ENCODE peak calls at places on chromosomes 1 and 21, in nine cellular contexts. One of them, this sample, is unnamed. For H3K9me3 and H3K27me3, the result is how much of the 10 kb centered on the place peaks cover.

GRCh38 chr1:147897030-147897756 is 5.4 kb upstream of the GJA8 start:
- DNase-seq in uterus: no peak
- DNase-seq in body of pancreas: no peak
- DNase-seq in tibial nerve: no peak
- DNase-seq in MM.1S: no peak
- DNase-seq in H1: no peak
- DNase-seq in ascending aorta: no peak
- DNase-seq in heart right ventricle: no peak
- DNase-seq in right cardiac atrium: peak
- DNase-seq in this sample: no peak

GRCh38 chr1:179809506-179810366 is 66.6 kb downstream of the FAM163A start:
- DNase-seq in uterus: peak
- DNase-seq in body of pancreas: peak
- DNase-seq in tibial nerve: peak
- DNase-seq in MM.1S: peak
- DNase-seq in H1: peak
- DNase-seq in ascending aorta: peak
- DNase-seq in heart right ventricle: peak
- DNase-seq in right cardiac atrium: peak
- DNase-seq in this sample: peak

GRCh38 chr1:32988665-32989064 is 24.1 kb upstream of the RNF19B start:
- DNase-seq in uterus: no peak
- DNase-seq in body of pancreas: no peak
- DNase-seq in tibial nerve: no peak
- DNase-seq in MM.1S: no peak
- DNase-seq in H1: no peak
- DNase-seq in ascending aorta: no peak
- DNase-seq in heart right ventricle: no peak
- DNase-seq in right cardiac atrium: peak
- DNase-seq in this sample: peak

GRCh38 chr1:43525995-43526394 is 4.7 kb upstream of the PTPRF start:
- DNase-seq in uterus: no peak
- DNase-seq in body of pancreas: no peak
- DNase-seq in tibial nerve: no peak
- DNase-seq in MM.1S: no peak
- DNase-seq in H1: no peak
- DNase-seq in ascending aorta: no peak
- DNase-seq in heart right ventricle: no peak
- DNase-seq in right cardiac atrium: no peak
- DNase-seq in this sample: peak

GRCh38 chr1:205913451-205914204 is 29.6 kb downstream of the SLC26A9 start:
- DNase-seq in uterus: no peak
- DNase-seq in body of pancreas: peak
- DNase-seq in tibial nerve: no peak
- DNase-seq in MM.1S: no peak
- DNase-seq in H1: no peak
- DNase-seq in ascending aorta: peak
- DNase-seq in heart right ventricle: peak
- DNase-seq in right cardiac atrium: peak
- DNase-seq in this sample: peak

GRCh38 chr1:203127672-203128611 is at the start of gene ADORA1:
- DNase-seq in uterus: peak
- DNase-seq in body of pancreas: peak
- DNase-seq in tibial nerve: peak
- DNase-seq in MM.1S: peak
- DNase-seq in H1: peak
- DNase-seq in ascending aorta: peak
- DNase-seq in heart right ventricle: peak
- DNase-seq in right cardiac atrium: peak
- DNase-seq in this sample: peak

GRCh38 chr1:247453256-247453655 is 4.6 kb downstream of the OR2B11 start:
- DNase-seq in uterus: no peak
- DNase-seq in body of pancreas: no peak
- DNase-seq in tibial nerve: no peak
- DNase-seq in MM.1S: no peak
- DNase-seq in H1: no peak
- DNase-seq in ascending aorta: no peak
- DNase-seq in heart right ventricle: no peak
- DNase-seq in right cardiac atrium: no peak
- DNase-seq in this sample: no peak

GRCh38 chr1:32741417-32742131 is 39.0 kb upstream of the SYNC start:
- DNase-seq in uterus: peak
- DNase-seq in body of pancreas: peak
- DNase-seq in tibial nerve: no peak
- DNase-seq in MM.1S: peak
- DNase-seq in H1: peak
- DNase-seq in ascending aorta: no peak
- DNase-seq in heart right ventricle: peak
- DNase-seq in right cardiac atrium: peak
- DNase-seq in this sample: peak

GRCh38 chr21:29349702-29350101 is 51.0 kb downstream of the BACH1 start:
- DNase-seq in uterus: no peak
- DNase-seq in body of pancreas: no peak
- DNase-seq in tibial nerve: no peak
- DNase-seq in MM.1S: no peak
- DNase-seq in H1: no peak
- DNase-seq in ascending aorta: no peak
- DNase-seq in heart right ventricle: no peak
- DNase-seq in right cardiac atrium: no peak
- DNase-seq in this sample: no peak

GRCh38 chr1:156143765-156144489 is 9.5 kb upstream of the SEMA4A start:
- DNase-seq in uterus: no peak
- DNase-seq in body of pancreas: no peak
- DNase-seq in tibial nerve: no peak
- DNase-seq in MM.1S: no peak
- DNase-seq in H1: no peak
- DNase-seq in ascending aorta: no peak
- DNase-seq in heart right ventricle: no peak
- DNase-seq in right cardiac atrium: peak
- DNase-seq in this sample: no peak

GRCh38 chr1:30872948-30873263 is 35.7 kb downstream of the SDC3 start:
- DNase-seq in uterus: no peak
- DNase-seq in body of pancreas: no peak
- DNase-seq in tibial nerve: no peak
- DNase-seq in MM.1S: no peak
- DNase-seq in H1: no peak
- DNase-seq in ascending aorta: no peak
- DNase-seq in heart right ventricle: no peak
- DNase-seq in right cardiac atrium: no peak
- DNase-seq in this sample: no peak

GRCh38 chr1:172699111-172699510 is 40.2 kb downstream of the FASLG start:
- DNase-seq in uterus: no peak
- DNase-seq in body of pancreas: no peak
- DNase-seq in tibial nerve: no peak
- DNase-seq in MM.1S: peak
- DNase-seq in H1: no peak
- DNase-seq in ascending aorta: peak
- DNase-seq in heart right ventricle: no peak
- DNase-seq in right cardiac atrium: no peak
- DNase-seq in this sample: no peak

GRCh38 chr1:20555025-20555757 is 2.8 kb downstream of the FAM43B start:
- DNase-seq in uterus: no peak
- DNase-seq in body of pancreas: no peak
- DNase-seq in tibial nerve: no peak
- DNase-seq in MM.1S: no peak
- DNase-seq in H1: no peak
- DNase-seq in ascending aorta: no peak
- DNase-seq in heart right ventricle: no peak
- DNase-seq in right cardiac atrium: peak
- DNase-seq in this sample: peak

DNA sequence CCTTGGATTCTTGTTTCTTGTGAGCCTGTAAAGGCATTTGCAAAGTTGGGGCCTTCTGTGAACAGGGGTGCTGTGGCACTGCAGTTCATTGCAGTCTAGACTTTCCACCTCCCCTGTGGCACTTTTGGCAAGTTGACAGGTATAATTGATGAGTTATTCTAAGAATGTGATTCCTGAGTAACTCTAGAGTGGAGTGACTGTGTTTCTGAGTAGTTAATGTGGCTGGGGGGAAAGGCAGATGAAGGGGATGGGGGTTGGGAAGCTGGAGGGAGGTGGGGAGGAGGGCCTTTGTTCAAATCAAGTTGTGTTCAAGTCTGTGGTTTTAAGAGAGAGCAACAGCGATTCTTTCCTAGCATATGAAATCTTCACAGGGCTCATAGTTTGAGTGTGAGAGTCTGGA is 32.9 kb downstream of the PBX1 start:
- DNase-seq in uterus: no peak
- DNase-seq in body of pancreas: no peak
- DNase-seq in tibial nerve: no peak
- DNase-seq in MM.1S: no peak
- DNase-seq in H1: no peak
- DNase-seq in ascending aorta: no peak
- DNase-seq in heart right ventricle: no peak
- DNase-seq in right cardiac atrium: no peak
- DNase-seq in this sample: no peak
- H3K4me3 ChIP-seq in uterus: no peak
- H3K4me3 ChIP-seq in body of pancreas: no peak
- H3K4me3 ChIP-seq in tibial nerve: no peak
- H3K4me3 ChIP-seq in MM.1S: no peak
- H3K4me3 ChIP-seq in H1: no peak
- H3K4me3 ChIP-seq in ascending aorta: no peak
- H3K4me3 ChIP-seq in heart right ventricle: no peak
- H3K4me3 ChIP-seq in right cardiac atrium: no peak
- H3K4me3 ChIP-seq in this sample: no peak

GRCh38 chr1:42250164-42250563 is 84.9 kb downstream of the FOXJ3 start:
- DNase-seq in uterus: no peak
- DNase-seq in body of pancreas: no peak
- DNase-seq in tibial nerve: no peak
- DNase-seq in MM.1S: no peak
- DNase-seq in H1: no peak
- DNase-seq in ascending aorta: no peak
- DNase-seq in heart right ventricle: no peak
- DNase-seq in right cardiac atrium: no peak
- DNase-seq in this sample: no peak

DNA sequence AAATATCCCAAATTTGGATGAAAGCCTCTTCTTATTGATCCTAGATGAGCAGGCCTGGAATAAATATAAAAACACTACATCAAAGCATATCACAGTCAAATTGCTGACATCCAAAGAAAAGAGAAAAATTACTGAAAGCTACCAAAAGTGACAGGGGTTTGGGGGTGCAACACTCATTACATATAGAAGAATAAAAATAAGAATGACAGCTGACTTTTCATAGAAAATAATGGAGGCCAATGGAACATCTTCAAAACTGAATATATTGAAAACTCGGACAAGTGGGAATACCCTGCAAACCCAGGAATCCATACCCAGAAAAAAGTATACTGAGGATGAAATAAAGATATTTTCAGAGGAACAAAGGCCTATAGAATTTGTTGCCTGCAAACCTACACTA is 84.0 kb downstream of the FOXJ3 start:
- DNase-seq in uterus: no peak
- DNase-seq in body of pancreas: no peak
- DNase-seq in tibial nerve: no peak
- DNase-seq in MM.1S: no peak
- DNase-seq in H1: no peak
- DNase-seq in ascending aorta: no peak
- DNase-seq in heart right ventricle: no peak
- DNase-seq in right cardiac atrium: no peak
- DNase-seq in this sample: no peak
- H3K9me3 ChIP-seq in uterus: under half
- H3K9me3 ChIP-seq in body of pancreas: under half
- H3K9me3 ChIP-seq in tibial nerve: under half
- H3K9me3 ChIP-seq in MM.1S: under half
- H3K9me3 ChIP-seq in H1: under half
- H3K9me3 ChIP-seq in ascending aorta: under half
- H3K9me3 ChIP-seq in heart right ventricle: under half
- H3K9me3 ChIP-seq in right cardiac atrium: under half
- H3K9me3 ChIP-seq in this sample: under half

GRCh38 chr21:44712203-44713028 is 1.0 kb upstream of the TSPEAR start:
- DNase-seq in uterus: peak
- DNase-seq in body of pancreas: no peak
- DNase-seq in tibial nerve: no peak
- DNase-seq in MM.1S: no peak
- DNase-seq in H1: peak
- DNase-seq in ascending aorta: peak
- DNase-seq in heart right ventricle: no peak
- DNase-seq in right cardiac atrium: no peak
- DNase-seq in this sample: no peak

GRCh38 chr21:44711327-44712202 is at the start of gene TSPEAR:
- DNase-seq in uterus: peak
- DNase-seq in body of pancreas: no peak
- DNase-seq in tibial nerve: no peak
- DNase-seq in MM.1S: no peak
- DNase-seq in H1: peak
- DNase-seq in ascending aorta: peak
- DNase-seq in heart right ventricle: no peak
- DNase-seq in right cardiac atrium: no peak
- DNase-seq in this sample: no peak

GRCh38 chr21:44713130-44713529 is 1.8 kb upstream of the TSPEAR start:
- DNase-seq in uterus: peak
- DNase-seq in body of pancreas: no peak
- DNase-seq in tibial nerve: no peak
- DNase-seq in MM.1S: no peak
- DNase-seq in H1: peak
- DNase-seq in ascending aorta: peak
- DNase-seq in heart right ventricle: no peak
- DNase-seq in right cardiac atrium: no peak
- DNase-seq in this sample: no peak

GRCh38 chr21:44714905-44715304 is 3.5 kb upstream of the TSPEAR start:
- DNase-seq in uterus: no peak
- DNase-seq in body of pancreas: no peak
- DNase-seq in tibial nerve: no peak
- DNase-seq in MM.1S: no peak
- DNase-seq in H1: peak
- DNase-seq in ascending aorta: peak
- DNase-seq in heart right ventricle: no peak
- DNase-seq in right cardiac atrium: no peak
- DNase-seq in this sample: no peak

DNA sequence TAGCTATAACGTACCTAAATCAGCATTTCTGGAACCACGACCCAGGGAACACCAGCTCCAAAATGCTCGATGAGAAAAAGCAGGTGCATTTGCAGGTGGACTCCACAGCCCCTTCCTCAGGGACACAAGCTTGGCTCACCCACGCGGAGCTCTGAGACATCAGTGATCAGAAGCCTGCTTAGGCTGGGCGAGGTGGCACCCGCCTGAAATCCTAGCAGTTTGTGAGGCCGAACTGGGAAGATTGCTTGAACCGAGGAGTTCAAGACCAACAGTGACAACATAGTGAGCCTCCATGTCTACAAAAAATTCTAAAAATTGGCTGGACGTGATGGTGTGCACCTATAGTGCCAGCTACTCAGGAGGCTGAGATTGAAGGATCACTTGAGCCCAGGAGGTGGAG is 2.5 kb upstream of the TSPEAR start:
- DNase-seq in uterus: peak
- DNase-seq in body of pancreas: no peak
- DNase-seq in tibial nerve: no peak
- DNase-seq in MM.1S: no peak
- DNase-seq in H1: peak
- DNase-seq in ascending aorta: peak
- DNase-seq in heart right ventricle: no peak
- DNase-seq in right cardiac atrium: no peak
- DNase-seq in this sample: no peak
- H3K27me3 ChIP-seq in uterus: under half
- H3K27me3 ChIP-seq in body of pancreas: under half
- H3K27me3 ChIP-seq in tibial nerve: under half
- H3K27me3 ChIP-seq in MM.1S: half or more
- H3K27me3 ChIP-seq in H1: half or more
- H3K27me3 ChIP-seq in ascending aorta: under half
- H3K27me3 ChIP-seq in heart right ventricle: half or more
- H3K27me3 ChIP-seq in right cardiac atrium: under half
- H3K27me3 ChIP-seq in this sample: half or more

GRCh38 chr1:236907205-236907604 is 97.0 kb downstream of the MT1HL1 start:
- DNase-seq in uterus: no peak
- DNase-seq in body of pancreas: no peak
- DNase-seq in tibial nerve: no peak
- DNase-seq in MM.1S: no peak
- DNase-seq in H1: no peak
- DNase-seq in ascending aorta: no peak
- DNase-seq in heart right ventricle: no peak
- DNase-seq in right cardiac atrium: no peak
- DNase-seq in this sample: no peak
- H3K4me3 ChIP-seq in uterus: no peak
- H3K4me3 ChIP-seq in body of pancreas: no peak
- H3K4me3 ChIP-seq in tibial nerve: no peak
- H3K4me3 ChIP-seq in MM.1S: no peak
- H3K4me3 ChIP-seq in H1: no peak
- H3K4me3 ChIP-seq in ascending aorta: no peak
- H3K4me3 ChIP-seq in heart right ventricle: no peak
- H3K4me3 ChIP-seq in right cardiac atrium: no peak
- H3K4me3 ChIP-seq in this sample: no peak